ENCODE peak calls at places on chromosome 9, in nine cellular contexts. One of them, this sample, is unnamed.

GRCh38 chr9:92506184-92506857 is 24.0 kb upstream of the ASPN start:
- DNase-seq in mucosa of descending colon: no peak
- DNase-seq in GM12865: no peak
- DNase-seq in fibroblast of lung: peak
- DNase-seq in BJ: peak
- DNase-seq in fibroblast of villous mesenchyme: peak
- DNase-seq in foreskin fibroblast: peak
- DNase-seq in PC-9: peak
- DNase-seq in heart right ventricle: no peak
- DNase-seq in this sample: peak

GRCh38 chr9:2768330-2768729 is 51.0 kb downstream of the KCNV2 start:
- DNase-seq in GM12865: no peak
- DNase-seq in heart right ventricle: no peak
- DNase-seq in BJ: no peak
- DNase-seq in foreskin fibroblast: no peak
- DNase-seq in PC-9: no peak
- DNase-seq in mucosa of descending colon: peak
- DNase-seq in fibroblast of lung: no peak
- DNase-seq in fibroblast of villous mesenchyme: no peak
- DNase-seq in this sample: no peak

GRCh38 chr9:3906437-3907213 is 380.8 kb upstream of the RFX3 start:
- DNase-seq in BJ: peak
- DNase-seq in heart right ventricle: no peak
- DNase-seq in GM12865: no peak
- DNase-seq in fibroblast of lung: peak
- DNase-seq in PC-9: peak
- DNase-seq in mucosa of descending colon: no peak
- DNase-seq in fibroblast of villous mesenchyme: peak
- DNase-seq in foreskin fibroblast: peak
- DNase-seq in this sample: peak

GRCh38 chr9:138076650-138077009 is 199.0 kb downstream of the CACNA1B start:
- DNase-seq in PC-9: no peak
- DNase-seq in fibroblast of villous mesenchyme: no peak
- DNase-seq in mucosa of descending colon: no peak
- DNase-seq in fibroblast of lung: no peak
- DNase-seq in GM12865: no peak
- DNase-seq in heart right ventricle: no peak
- DNase-seq in foreskin fibroblast: no peak
- DNase-seq in BJ: no peak
- DNase-seq in this sample: no peak

GRCh38 chr9:114889802-114890224 is 40.6 kb downstream of the TNFSF8 start:
- DNase-seq in GM12865: no peak
- DNase-seq in heart right ventricle: no peak
- DNase-seq in foreskin fibroblast: no peak
- DNase-seq in fibroblast of lung: peak
- DNase-seq in PC-9: peak
- DNase-seq in fibroblast of villous mesenchyme: no peak
- DNase-seq in mucosa of descending colon: no peak
- DNase-seq in BJ: no peak
- DNase-seq in this sample: no peak

GRCh38 chr9:33117306-33117705 is 40.8 kb upstream of the SMU1 start:
- DNase-seq in BJ: no peak
- DNase-seq in GM12865: no peak
- DNase-seq in fibroblast of lung: peak
- DNase-seq in fibroblast of villous mesenchyme: peak
- DNase-seq in mucosa of descending colon: no peak
- DNase-seq in PC-9: no peak
- DNase-seq in heart right ventricle: no peak
- DNase-seq in foreskin fibroblast: peak
- DNase-seq in this sample: peak

GRCh38 chr9:134917431-134918373 is at the start of gene FCN1:
- DNase-seq in GM12865: no peak
- DNase-seq in fibroblast of villous mesenchyme: no peak
- DNase-seq in PC-9: no peak
- DNase-seq in foreskin fibroblast: no peak
- DNase-seq in heart right ventricle: no peak
- DNase-seq in mucosa of descending colon: no peak
- DNase-seq in BJ: no peak
- DNase-seq in fibroblast of lung: no peak
- DNase-seq in this sample: no peak

GRCh38 chr9:16964228-16964627 is 93.8 kb upstream of the BNC2 start:
- DNase-seq in fibroblast of lung: peak
- DNase-seq in heart right ventricle: no peak
- DNase-seq in fibroblast of villous mesenchyme: peak
- DNase-seq in mucosa of descending colon: no peak
- DNase-seq in PC-9: no peak
- DNase-seq in BJ: peak
- DNase-seq in foreskin fibroblast: peak
- DNase-seq in GM12865: no peak
- DNase-seq in this sample: peak

GRCh38 chr9:72305102-72305546 is 59.9 kb downstream of the ZFAND5 start:
- DNase-seq in mucosa of descending colon: peak
- DNase-seq in foreskin fibroblast: peak
- DNase-seq in BJ: no peak
- DNase-seq in heart right ventricle: peak
- DNase-seq in GM12865: peak
- DNase-seq in fibroblast of lung: peak
- DNase-seq in PC-9: peak
- DNase-seq in fibroblast of villous mesenchyme: peak
- DNase-seq in this sample: no peak

GRCh38 chr9:589723-590122 is 251.8 kb upstream of the DMRT1 start:
- DNase-seq in fibroblast of lung: peak
- DNase-seq in PC-9: no peak
- DNase-seq in mucosa of descending colon: no peak
- DNase-seq in heart right ventricle: no peak
- DNase-seq in BJ: peak
- DNase-seq in foreskin fibroblast: no peak
- DNase-seq in fibroblast of villous mesenchyme: peak
- DNase-seq in GM12865: no peak
- DNase-seq in this sample: peak

GRCh38 chr9:131021785-131022184 is 12.8 kb downstream of the LAMC3 start:
- DNase-seq in GM12865: no peak
- DNase-seq in fibroblast of villous mesenchyme: no peak
- DNase-seq in heart right ventricle: no peak
- DNase-seq in PC-9: no peak
- DNase-seq in foreskin fibroblast: no peak
- DNase-seq in fibroblast of lung: no peak
- DNase-seq in mucosa of descending colon: no peak
- DNase-seq in BJ: no peak
- DNase-seq in this sample: no peak

GRCh38 chr9:7104625-7105024 is 346.9 kb downstream of the KDM4C start:
- DNase-seq in BJ: no peak
- DNase-seq in heart right ventricle: peak
- DNase-seq in fibroblast of villous mesenchyme: no peak
- DNase-seq in mucosa of descending colon: no peak
- DNase-seq in fibroblast of lung: no peak
- DNase-seq in foreskin fibroblast: no peak
- DNase-seq in GM12865: no peak
- DNase-seq in PC-9: no peak
- DNase-seq in this sample: no peak

GRCh38 chr9:74521009-74521408 is 23.9 kb downstream of the RORB start:
- DNase-seq in mucosa of descending colon: no peak
- DNase-seq in heart right ventricle: no peak
- DNase-seq in GM12865: no peak
- DNase-seq in foreskin fibroblast: peak
- DNase-seq in fibroblast of lung: peak
- DNase-seq in BJ: no peak
- DNase-seq in PC-9: no peak
- DNase-seq in fibroblast of villous mesenchyme: peak
- DNase-seq in this sample: no peak
- H3K4me3 ChIP-seq in mucosa of descending colon: no peak
- H3K4me3 ChIP-seq in heart right ventricle: no peak
- H3K4me3 ChIP-seq in GM12865: no peak
- H3K4me3 ChIP-seq in foreskin fibroblast: no peak
- H3K4me3 ChIP-seq in fibroblast of lung: no peak
- H3K4me3 ChIP-seq in BJ: no peak
- H3K4me3 ChIP-seq in PC-9: no peak
- H3K4me3 ChIP-seq in fibroblast of villous mesenchyme: no peak
- H3K4me3 ChIP-seq in this sample: no peak

DNA sequence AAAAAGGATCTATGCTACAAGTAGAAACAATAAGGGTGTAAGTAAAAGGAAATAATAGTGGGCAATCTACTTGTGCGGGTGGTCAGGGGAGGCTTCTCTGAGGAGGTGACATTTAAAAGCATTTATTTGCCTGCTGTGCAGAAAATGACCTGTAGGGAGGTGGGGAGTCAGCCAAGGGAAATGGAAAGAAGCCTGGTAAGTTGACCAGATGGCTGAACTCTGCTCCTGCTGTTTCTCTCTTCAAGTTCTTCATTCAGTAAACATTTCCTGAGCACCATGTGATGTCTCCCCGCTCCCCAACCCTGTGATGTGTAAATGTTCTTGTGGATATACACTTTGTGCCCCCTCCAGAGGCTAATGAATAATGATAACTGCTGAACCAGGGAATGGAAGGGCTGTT is 9.9 kb upstream of the SPIN1 start:
- DNase-seq in heart right ventricle: no peak
- DNase-seq in mucosa of descending colon: no peak
- DNase-seq in PC-9: no peak
- DNase-seq in fibroblast of villous mesenchyme: peak
- DNase-seq in GM12865: no peak
- DNase-seq in fibroblast of lung: no peak
- DNase-seq in foreskin fibroblast: peak
- DNase-seq in BJ: no peak
- DNase-seq in this sample: no peak
- TF ChIP-seq CTCF in heart right ventricle: no peak
- TF ChIP-seq CTCF in mucosa of descending colon: no peak
- TF ChIP-seq CTCF in PC-9: no peak
- TF ChIP-seq CTCF in fibroblast of villous mesenchyme: peak
- TF ChIP-seq CTCF in GM12865: no peak
- TF ChIP-seq CTCF in fibroblast of lung: peak
- TF ChIP-seq CTCF in foreskin fibroblast: peak
- TF ChIP-seq CTCF in BJ: peak
- TF ChIP-seq CTCF in this sample: no peak

GRCh38 chr9:127844821-127845359 is 9.6 kb downstream of the ENG start:
- DNase-seq in fibroblast of lung: peak
- DNase-seq in mucosa of descending colon: no peak
- DNase-seq in fibroblast of villous mesenchyme: no peak
- DNase-seq in PC-9: peak
- DNase-seq in GM12865: no peak
- DNase-seq in heart right ventricle: peak
- DNase-seq in foreskin fibroblast: no peak
- DNase-seq in BJ: no peak
- DNase-seq in this sample: no peak

GRCh38 chr9:127847833-127848755 is 6.4 kb downstream of the ENG start:
- DNase-seq in foreskin fibroblast: no peak
- DNase-seq in GM12865: no peak
- DNase-seq in PC-9: no peak
- DNase-seq in BJ: no peak
- DNase-seq in fibroblast of villous mesenchyme: no peak
- DNase-seq in fibroblast of lung: no peak
- DNase-seq in heart right ventricle: no peak
- DNase-seq in mucosa of descending colon: no peak
- DNase-seq in this sample: no peak

GRCh38 chr9:127848756-127849504 is 5.5 kb downstream of the ENG start:
- DNase-seq in fibroblast of lung: no peak
- DNase-seq in fibroblast of villous mesenchyme: no peak
- DNase-seq in foreskin fibroblast: no peak
- DNase-seq in heart right ventricle: no peak
- DNase-seq in mucosa of descending colon: no peak
- DNase-seq in GM12865: no peak
- DNase-seq in BJ: no peak
- DNase-seq in PC-9: no peak
- DNase-seq in this sample: no peak

GRCh38 chr9:127846451-127847154 is 7.9 kb downstream of the ENG start:
- DNase-seq in PC-9: no peak
- DNase-seq in foreskin fibroblast: no peak
- DNase-seq in GM12865: no peak
- DNase-seq in BJ: no peak
- DNase-seq in fibroblast of lung: peak
- DNase-seq in mucosa of descending colon: no peak
- DNase-seq in heart right ventricle: peak
- DNase-seq in fibroblast of villous mesenchyme: peak
- DNase-seq in this sample: no peak

GRCh38 chr9:127847155-127847463 is 7.3 kb downstream of the ENG start:
- DNase-seq in foreskin fibroblast: peak
- DNase-seq in BJ: no peak
- DNase-seq in fibroblast of lung: no peak
- DNase-seq in GM12865: no peak
- DNase-seq in mucosa of descending colon: no peak
- DNase-seq in PC-9: no peak
- DNase-seq in fibroblast of villous mesenchyme: peak
- DNase-seq in heart right ventricle: no peak
- DNase-seq in this sample: no peak
- H3K4me3 ChIP-seq in foreskin fibroblast: no peak
- H3K4me3 ChIP-seq in BJ: no peak
- H3K4me3 ChIP-seq in fibroblast of lung: no peak
- H3K4me3 ChIP-seq in GM12865: no peak
- H3K4me3 ChIP-seq in mucosa of descending colon: no peak
- H3K4me3 ChIP-seq in PC-9: no peak
- H3K4me3 ChIP-seq in fibroblast of villous mesenchyme: no peak
- H3K4me3 ChIP-seq in heart right ventricle: peak
- H3K4me3 ChIP-seq in this sample: no peak

GRCh38 chr9:132214027-132214622 is 52.3 kb downstream of the NTNG2 start:
- DNase-seq in mucosa of descending colon: no peak
- DNase-seq in heart right ventricle: peak
- DNase-seq in BJ: peak
- DNase-seq in fibroblast of lung: peak
- DNase-seq in PC-9: peak
- DNase-seq in fibroblast of villous mesenchyme: peak
- DNase-seq in GM12865: no peak
- DNase-seq in foreskin fibroblast: peak
- DNase-seq in this sample: peak
- TF ChIP-seq CTCF in mucosa of descending colon: no peak
- TF ChIP-seq CTCF in heart right ventricle: peak
- TF ChIP-seq CTCF in BJ: no peak
- TF ChIP-seq CTCF in fibroblast of lung: no peak
- TF ChIP-seq CTCF in PC-9: no peak
- TF ChIP-seq CTCF in fibroblast of villous mesenchyme: no peak
- TF ChIP-seq CTCF in GM12865: no peak
- TF ChIP-seq CTCF in foreskin fibroblast: no peak
- TF ChIP-seq CTCF in this sample: no peak

DNA sequence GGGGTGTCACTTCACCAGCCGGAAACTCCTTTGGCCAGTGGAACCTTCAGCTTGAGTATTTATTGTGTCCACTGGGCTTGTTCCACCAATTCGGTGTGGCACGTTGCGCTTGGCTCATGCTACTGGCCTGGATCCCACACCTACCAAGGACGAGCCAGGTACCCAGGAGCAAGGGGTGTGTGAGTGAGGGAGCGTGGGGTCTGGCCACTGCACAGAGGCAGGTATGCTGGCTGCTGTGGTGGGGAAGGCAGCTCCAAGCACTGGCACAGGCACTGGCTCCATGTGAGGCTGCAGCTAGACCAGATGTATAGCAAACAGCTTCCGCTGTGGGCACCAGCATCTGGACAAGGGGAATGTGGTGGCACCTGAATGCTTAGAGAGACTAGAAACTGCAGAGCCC is 28.1 kb upstream of the CYLC2 start:
- DNase-seq in BJ: no peak
- DNase-seq in fibroblast of lung: no peak
- DNase-seq in mucosa of descending colon: no peak
- DNase-seq in GM12865: no peak
- DNase-seq in fibroblast of villous mesenchyme: no peak
- DNase-seq in heart right ventricle: no peak
- DNase-seq in PC-9: no peak
- DNase-seq in foreskin fibroblast: no peak
- DNase-seq in this sample: no peak
- H3K4me3 ChIP-seq in BJ: no peak
- H3K4me3 ChIP-seq in fibroblast of lung: no peak
- H3K4me3 ChIP-seq in mucosa of descending colon: no peak
- H3K4me3 ChIP-seq in GM12865: no peak
- H3K4me3 ChIP-seq in fibroblast of villous mesenchyme: no peak
- H3K4me3 ChIP-seq in heart right ventricle: no peak
- H3K4me3 ChIP-seq in PC-9: no peak
- H3K4me3 ChIP-seq in foreskin fibroblast: no peak
- H3K4me3 ChIP-seq in this sample: no peak

GRCh38 chr9:37034320-37034937 is 361 bp upstream of the PAX5 start:
- DNase-seq in fibroblast of lung: peak
- DNase-seq in fibroblast of villous mesenchyme: no peak
- DNase-seq in BJ: no peak
- DNase-seq in GM12865: peak
- DNase-seq in PC-9: no peak
- DNase-seq in foreskin fibroblast: peak
- DNase-seq in mucosa of descending colon: peak
- DNase-seq in heart right ventricle: no peak
- DNase-seq in this sample: no peak
- TF ChIP-seq CTCF in fibroblast of lung: no peak
- TF ChIP-seq CTCF in fibroblast of villous mesenchyme: no peak
- TF ChIP-seq CTCF in BJ: peak
- TF ChIP-seq CTCF in GM12865: peak
- TF ChIP-seq CTCF in PC-9: no peak
- TF ChIP-seq CTCF in foreskin fibroblast: no peak
- TF ChIP-seq CTCF in mucosa of descending colon: no peak
- TF ChIP-seq CTCF in heart right ventricle: no peak
- TF ChIP-seq CTCF in this sample: no peak

This sample was measured in AG04449.